ENCODE peak calls at places on chromosomes 11 and 22, in four cellular contexts. One of them, this sample, is unnamed.

GRCh38 chr11:106974831-106975230 is 43.4 kb downstream of the GUCY1A2 start:
- DNase-seq in left lung: no peak
- DNase-seq in DMS79 treated with DMSO at 0.1 percent for 48 hours: no peak
- DNase-seq in upper lobe of right lung: no peak
- DNase-seq in this sample: no peak

GRCh38 chr11:32574446-32574845 is 9.2 kb upstream of the EIF3M start:
- DNase-seq in upper lobe of right lung: no peak
- DNase-seq in left lung: no peak
- DNase-seq in DMS79 treated with DMSO at 0.1 percent for 48 hours: no peak
- DNase-seq in this sample: no peak

GRCh38 chr11:117814766-117815261 is 9.7 kb downstream of the FXYD2 start:
- DNase-seq in left lung: peak
- DNase-seq in upper lobe of right lung: peak
- DNase-seq in DMS79 treated with DMSO at 0.1 percent for 48 hours: peak
- DNase-seq in this sample: no peak

GRCh38 chr11:32792948-32793475 is 1.4 kb downstream of the CCDC73 start:
- DNase-seq in left lung: no peak
- DNase-seq in upper lobe of right lung: no peak
- DNase-seq in DMS79 treated with DMSO at 0.1 percent for 48 hours: peak
- DNase-seq in this sample: no peak

GRCh38 chr11:64881476-64881875 is 3.1 kb upstream of the EHD1 start:
- DNase-seq in upper lobe of right lung: no peak
- DNase-seq in left lung: no peak
- DNase-seq in DMS79 treated with DMSO at 0.1 percent for 48 hours: peak
- DNase-seq in this sample: no peak

GRCh38 chr11:57349491-57350274 is 11.5 kb downstream of the P2RX3 start:
- DNase-seq in upper lobe of right lung: peak
- DNase-seq in left lung: peak
- DNase-seq in DMS79 treated with DMSO at 0.1 percent for 48 hours: no peak
- DNase-seq in this sample: peak

GRCh38 chr11:133507185-133507584 is 25.1 kb downstream of the OPCML start:
- DNase-seq in DMS79 treated with DMSO at 0.1 percent for 48 hours: no peak
- DNase-seq in left lung: no peak
- DNase-seq in upper lobe of right lung: no peak
- DNase-seq in this sample: no peak

GRCh38 chr11:64611176-64611575 is 20.2 kb downstream of the SLC22A12 start:
- DNase-seq in left lung: peak
- DNase-seq in upper lobe of right lung: no peak
- DNase-seq in DMS79 treated with DMSO at 0.1 percent for 48 hours: no peak
- DNase-seq in this sample: no peak

GRCh38 chr11:73760066-73760679 is 701 bp downstream of the RAB6A start:
- DNase-seq in upper lobe of right lung: peak
- DNase-seq in left lung: peak
- DNase-seq in DMS79 treated with DMSO at 0.1 percent for 48 hours: peak
- DNase-seq in this sample: no peak

GRCh38 chr11:36300651-36301050 is 4.6 kb downstream of the PRR5L start:
- DNase-seq in upper lobe of right lung: peak
- DNase-seq in left lung: peak
- DNase-seq in DMS79 treated with DMSO at 0.1 percent for 48 hours: no peak
- DNase-seq in this sample: peak

GRCh38 chr11:116519499-116519898 is 253.3 kb downstream of the BUD13 start:
- DNase-seq in DMS79 treated with DMSO at 0.1 percent for 48 hours: no peak
- DNase-seq in upper lobe of right lung: no peak
- DNase-seq in left lung: no peak
- DNase-seq in this sample: no peak

GRCh38 chr22:37290737-37291136 is 8.4 kb downstream of the CYTH4 start:
- DNase-seq in left lung: peak
- DNase-seq in upper lobe of right lung: no peak
- DNase-seq in DMS79 treated with DMSO at 0.1 percent for 48 hours: no peak
- DNase-seq in this sample: no peak

GRCh38 chr22:36768616-36769015 is 7.3 kb downstream of the IFT27 start:
- DNase-seq in upper lobe of right lung: no peak
- DNase-seq in left lung: no peak
- DNase-seq in DMS79 treated with DMSO at 0.1 percent for 48 hours: no peak
- DNase-seq in this sample: peak

GRCh38 chr22:37822079-37822833 is 926 bp upstream of the GALR3 start:
- DNase-seq in upper lobe of right lung: no peak
- DNase-seq in left lung: peak
- DNase-seq in DMS79 treated with DMSO at 0.1 percent for 48 hours: no peak
- DNase-seq in this sample: no peak

GRCh38 chr11:19625438-19625837 is 87.2 kb upstream of the NAV2 start:
- DNase-seq in DMS79 treated with DMSO at 0.1 percent for 48 hours: no peak
- DNase-seq in upper lobe of right lung: no peak
- DNase-seq in left lung: no peak
- DNase-seq in this sample: no peak

GRCh38 chr11:27991731-27992130 is 116.2 kb downstream of the KIF18A start:
- DNase-seq in DMS79 treated with DMSO at 0.1 percent for 48 hours: no peak
- DNase-seq in upper lobe of right lung: no peak
- DNase-seq in left lung: no peak
- DNase-seq in this sample: no peak